ENCODE peak calls at places on chromosome 18, in seven cellular contexts. A is IMR-90, M is transverse colon, P is mammary epithelial cell, S is neural progenitor cell, Z is tibial artery, B is tibial nerve. C is an unnamed sample.
A peak's percentile ranks its signal among the peaks of the same experiment; 100 is the strongest.

GRCh38 chr18:75915941-75916640 is 488.6 kb upstream of the SMIM21 start:
- DNase-seq in A (no peak), M (no peak), P (no peak), S (peak; percentile 96), Z (no peak), B (no peak), C (no peak)

GRCh38 chr18:32366586-32367538 is 103.8 kb downstream of the GAREM1 start:
- DNase-seq in A (no peak), M (no peak), P (peak; percentile 24), S (no peak), Z (no peak), B (no peak), C (peak; percentile 5)

GRCh38 chr18:35588995-35589394 is 7.5 kb downstream of the GALNT1 start:
- DNase-seq in A (no peak), M (no peak), P (no peak), S (peak; percentile 35), Z (no peak), B (no peak), C (no peak)

GRCh38 chr18:48833701-48834394 is 116.9 kb downstream of the SMAD7 start:
- DNase-seq in A (peak; percentile 23), M (peak; percentile 61), P (no peak), S (no peak), Z (peak; percentile 60), B (no peak), C (no peak)

GRCh38 chr18:48749768-48750167 is 201.0 kb downstream of the SMAD7 start:
- DNase-seq in A (peak; percentile 43), M (no peak), P (peak; percentile 59), S (no peak), Z (peak; percentile 90), B (peak; percentile 50), C (no peak)

GRCh38 chr18:48326901-48327675 is 82.1 kb downstream of the ZBTB7C start:
- DNase-seq in A (peak; percentile 29), M (no peak), P (peak; percentile 73), S (no peak), Z (peak; percentile 74), B (no peak), C (no peak)

GRCh38 chr18:79588636-79589481 is 90.7 kb upstream of the CTDP1 start:
- DNase-seq in A (peak; percentile 87), M (peak; percentile 78), P (no peak), S (peak; percentile 80), Z (peak; percentile 98), B (peak; percentile 79), C (peak; percentile 72)

GRCh38 chr18:48575658-48576453 is 37.0 kb downstream of the CTIF start:
- DNase-seq in A (no peak), M (no peak), P (no peak), S (no peak), Z (no peak), B (peak; percentile 14), C (no peak)

GRCh38 chr18:12774982-12775381 is 72.1 kb downstream of the PSMG2 start:
- DNase-seq in A (no peak), M (no peak), P (no peak), S (no peak), Z (no peak), B (no peak), C (no peak)

GRCh38 chr18:32317651-32318050 is 127.8 kb downstream of the MEP1B start:
- DNase-seq in A (peak; percentile 57), M (no peak), P (no peak), S (no peak), Z (no peak), B (no peak), C (no peak)

GRCh38 chr18:14999085-14999975 is 251.4 kb downstream of the ANKRD30B start:
- DNase-seq in A (no peak), M (no peak), P (no peak), S (no peak), Z (no peak), B (no peak), C (no peak)

GRCh38 chr18:76686737-76687231 is 135.6 kb upstream of the ZNF236 start:
- DNase-seq in A (peak; percentile 57), M (peak; percentile 52), P (peak; percentile 63), S (peak; percentile 73), Z (peak; percentile 76), B (peak; percentile 52), C (no peak)

GRCh38 chr18:50182516-50182915 is 12.4 kb downstream of the MYO5B start:
- DNase-seq in A (no peak), M (no peak), P (no peak), S (no peak), Z (no peak), B (no peak), C (no peak)

GRCh38 chr18:64380117-64380516 is 231.2 kb upstream of the LINC00305 start:
- DNase-seq in A (no peak), M (no peak), P (no peak), S (no peak), Z (no peak), B (no peak), C (no peak)

GRCh38 chr18:55119434-55119833 is 160.2 kb upstream of the CCDC68 start:
- DNase-seq in A (no peak), M (no peak), P (no peak), S (no peak), Z (no peak), B (no peak), C (no peak)

GRCh38 chr18:51603111-51603510 is 405.6 kb upstream of the MEX3C start:
- DNase-seq in A (no peak), M (no peak), P (no peak), S (peak; percentile 46), Z (no peak), B (no peak), C (no peak)

GRCh38 chr18:45837283-45838070 is 12.0 kb downstream of the SIGLEC15 start:
- DNase-seq in A (no peak), M (peak; percentile 38), P (no peak), S (peak; percentile 88), Z (no peak), B (no peak), C (no peak)
- TF ChIP-seq CTCF in A (no peak), M (no peak), P (peak; percentile 5), S (peak; percentile 41), Z (peak; percentile 17), B (no peak), C (no peak)

DNA sequence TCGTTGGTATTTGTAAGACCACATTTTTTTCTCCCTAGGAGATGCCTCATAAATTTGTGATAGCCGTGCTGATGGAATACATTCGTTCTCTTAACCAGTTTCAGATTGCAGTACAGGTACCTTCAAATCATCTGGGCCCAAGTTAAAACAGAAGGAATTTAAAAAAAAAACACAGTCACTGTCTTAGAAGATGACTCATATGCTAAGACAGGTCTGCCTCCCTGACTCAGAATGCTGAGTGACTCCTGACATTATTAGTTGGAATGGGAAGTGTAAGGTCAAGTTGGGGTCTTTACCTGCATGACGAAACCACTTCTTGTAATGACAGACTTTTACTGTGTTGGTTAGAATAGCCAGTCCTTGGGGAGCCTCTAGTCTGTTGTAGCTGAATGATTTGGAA is 26.3 kb downstream of the RMC1 start:
- DNase-seq in A (peak; percentile 62), M (no peak), P (peak; percentile 91), S (no peak), Z (no peak), B (no peak), C (no peak)
- H3K36me3 ChIP-seq in A (peaks cover 69% of the 10 kb centered on the region), M (peaks cover 79% of the 10 kb centered on the region), P (peaks cover 49% of the 10 kb centered on the region), S (no peaks in the 10 kb centered on the region), Z (peaks cover 92% of the 10 kb centered on the region), B (peaks cover 100% of the 10 kb centered on the region), C (peaks cover 18% of the 10 kb centered on the region)

DNA sequence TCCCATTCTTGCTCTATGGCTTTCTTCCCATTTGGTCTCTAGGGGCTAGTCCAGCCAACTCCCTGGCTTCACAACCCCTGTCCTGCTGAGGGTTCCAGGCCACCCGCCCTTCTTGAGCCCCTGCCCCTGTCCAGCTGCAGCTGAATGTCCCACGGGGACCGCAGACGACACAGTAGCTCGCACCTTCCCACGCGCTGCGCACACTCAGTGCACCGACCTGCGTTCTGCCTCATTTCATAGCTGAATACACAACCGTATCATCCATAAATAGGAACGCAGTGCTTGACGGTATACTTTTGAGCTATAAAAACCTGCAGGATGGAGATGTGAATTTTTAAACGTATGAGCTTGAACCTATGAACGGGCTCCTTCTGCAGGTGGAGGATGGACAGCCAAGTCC is 660.4 kb upstream of the SALL3 start:
- DNase-seq in A (no peak), M (no peak), P (no peak), S (no peak), Z (no peak), B (no peak), C (no peak)
- H3K4me3 ChIP-seq in A (no peak overlapping the region), M (no peak overlapping the region), P (no peak overlapping the region), S (no peak overlapping the region), Z (no peak overlapping the region), B (no peak overlapping the region), C (no peak overlapping the region)

DNA sequence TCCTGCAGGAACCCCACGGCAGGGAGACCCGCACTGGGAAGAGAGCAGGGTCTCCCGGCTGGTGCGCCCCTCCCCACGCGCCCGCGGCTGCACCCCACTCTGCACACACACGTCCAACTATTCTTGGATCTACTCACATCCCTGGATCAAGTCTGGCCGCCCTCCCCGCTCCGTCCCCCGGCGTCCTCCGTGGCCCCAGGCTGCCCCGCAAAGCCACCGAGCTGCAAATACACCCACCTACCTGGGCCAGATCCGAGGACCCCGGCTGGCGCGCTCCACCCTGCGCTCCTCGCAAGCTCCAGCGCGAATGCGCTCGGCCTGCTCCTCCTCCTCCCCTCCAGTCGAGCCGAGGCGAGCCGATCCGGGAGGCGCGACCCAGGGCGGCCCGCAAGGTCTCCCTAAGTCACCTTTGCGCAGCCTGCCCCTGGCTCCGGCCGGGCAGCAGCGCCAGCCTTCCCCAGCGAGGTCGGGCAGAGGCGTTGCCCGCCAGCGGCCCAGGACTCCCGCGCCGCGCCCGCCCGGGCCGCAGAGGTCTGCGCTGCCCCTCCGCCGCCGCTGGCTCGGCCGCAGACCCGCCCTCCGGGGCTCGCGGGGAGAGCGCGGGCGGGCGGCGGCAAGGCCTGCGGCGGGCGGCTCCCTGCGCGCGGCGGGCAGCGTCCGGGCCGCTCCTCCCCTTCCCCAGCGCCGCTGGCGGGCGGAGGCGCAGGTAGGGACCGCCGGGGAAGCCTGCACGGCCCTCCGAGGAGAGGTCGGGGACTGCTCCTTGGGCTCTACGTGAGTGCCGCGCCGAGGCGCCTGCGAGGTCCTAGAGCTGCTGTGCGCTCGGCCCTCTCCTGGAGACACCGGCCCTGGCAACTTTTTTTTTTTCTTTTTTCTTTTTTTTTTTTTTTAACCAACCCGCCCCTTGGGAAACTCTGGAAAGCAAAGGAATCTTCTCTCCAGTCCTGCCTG is 126.0 kb downstream of the OSBPL1A start:
- DNase-seq in A (peak; percentile 72), M (peak; percentile 73), P (peak; percentile 83), S (peak; percentile 95), Z (peak; percentile 88), B (peak; percentile 50), C (no peak)
- TF ChIP-seq CTCF in A (peak; percentile 23), M (peak; percentile 40), P (no peak), S (peak; percentile 38), Z (peak; percentile 10), B (peak; percentile 51), C (peak; percentile 37)

GRCh38 chr18:45926691-45927090 is 40.4 kb downstream of the EPG5 start:
- DNase-seq in A (no peak), M (no peak), P (no peak), S (no peak), Z (no peak), B (no peak), C (no peak)
- H3K36me3 ChIP-seq in A (peaks cover 47% of the 10 kb centered on the region), M (peaks cover 48% of the 10 kb centered on the region), P (peaks cover 13% of the 10 kb centered on the region), S (no peaks in the 10 kb centered on the region), Z (peaks cover 76% of the 10 kb centered on the region), B (peaks cover 94% of the 10 kb centered on the region), C (peaks cover 7% of the 10 kb centered on the region)

DNA sequence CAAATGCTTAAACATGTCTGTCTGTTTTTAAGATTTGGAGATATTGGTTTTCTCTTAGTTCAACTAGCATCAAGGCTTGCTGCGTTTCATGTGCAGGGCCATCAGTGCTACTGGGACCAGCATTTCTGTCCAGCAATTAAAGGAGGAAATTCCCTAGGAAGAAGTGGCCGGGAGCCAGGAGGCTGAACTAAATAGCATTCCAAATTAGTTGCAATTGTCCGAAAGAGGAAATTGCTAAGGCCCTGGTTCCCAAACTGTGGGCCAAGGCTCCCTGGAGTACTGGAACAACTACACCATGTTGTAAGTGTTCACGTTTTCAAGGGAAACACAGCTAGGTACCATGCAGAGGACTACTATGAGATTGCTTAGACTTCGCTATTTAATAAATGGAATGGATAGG is 257.9 kb downstream of the PTPRM start:
- DNase-seq in A (no peak), M (no peak), P (no peak), S (no peak), Z (no peak), B (no peak), C (no peak)
- H3K4me3 ChIP-seq in A (no peak overlapping the region), M (no peak overlapping the region), P (no peak overlapping the region), S (no peak overlapping the region), Z (no peak overlapping the region), B (no peak overlapping the region), C (no peak overlapping the region)

C was measured in BJ.